ENCODE peak calls at places on chromosomes 5 and 9, in eight cellular contexts. B, P, C, S, W, Y, X and H are unnamed samples. For H3K9me3, the result is how much of the 10 kb centered on the place peaks cover.

GRCh38 chr9:105264380-105264779 is 19.9 kb downstream of the SLC44A1 start:
- DNase-seq in B (peak), P (no peak), S (no peak), Y (no peak), X (no peak), W (no peak), C (peak), H (no peak)

GRCh38 chr5:98679963-98680362 is 93.5 kb upstream of the RGMB start:
- DNase-seq in Y (no peak), X (no peak), B (no peak), C (no peak), W (no peak), S (no peak), P (no peak), H (no peak)

GRCh38 chr5:14351845-14352712 is 208.9 kb downstream of the TRIO start:
- DNase-seq in S (peak), Y (peak), W (peak), C (peak), P (peak), B (peak), X (peak), H (peak)

GRCh38 chr5:180135128-180135955 is 63.8 kb upstream of the RNF130 start:
- DNase-seq in X (no peak), C (peak), P (no peak), S (no peak), Y (no peak), B (peak), W (peak), H (no peak)

GRCh38 chr5:146667633-146668032 is 151.6 kb upstream of the GPR151 start:
- DNase-seq in X (no peak), S (no peak), W (no peak), B (peak), P (no peak), C (no peak), Y (no peak), H (no peak)

GRCh38 chr5:75616961-75617660 is 5.9 kb downstream of the ANKDD1B start:
- DNase-seq in X (no peak), W (no peak), C (no peak), Y (no peak), B (no peak), P (no peak), S (no peak), H (no peak)

GRCh38 chr5:176818391-176819098 is 8.2 kb downstream of the UNC5A start:
- DNase-seq in Y (no peak), P (no peak), W (no peak), X (no peak), C (peak), B (no peak), S (no peak), H (no peak)

GRCh38 chr5:74251106-74252032 is 389.2 kb downstream of the ENC1 start:
- DNase-seq in X (no peak), C (no peak), B (peak), Y (no peak), P (no peak), W (no peak), S (peak), H (peak)

GRCh38 chr9:136048560-136049411 is 46.3 kb downstream of the NACC2 start:
- DNase-seq in B (no peak), Y (no peak), C (no peak), P (no peak), X (no peak), S (peak), W (no peak), H (no peak)

GRCh38 chr5:133254803-133255202 is 203.0 kb downstream of the HSPA4 start:
- DNase-seq in Y (no peak), S (no peak), C (no peak), W (no peak), P (no peak), B (no peak), X (no peak), H (no peak)

DNA sequence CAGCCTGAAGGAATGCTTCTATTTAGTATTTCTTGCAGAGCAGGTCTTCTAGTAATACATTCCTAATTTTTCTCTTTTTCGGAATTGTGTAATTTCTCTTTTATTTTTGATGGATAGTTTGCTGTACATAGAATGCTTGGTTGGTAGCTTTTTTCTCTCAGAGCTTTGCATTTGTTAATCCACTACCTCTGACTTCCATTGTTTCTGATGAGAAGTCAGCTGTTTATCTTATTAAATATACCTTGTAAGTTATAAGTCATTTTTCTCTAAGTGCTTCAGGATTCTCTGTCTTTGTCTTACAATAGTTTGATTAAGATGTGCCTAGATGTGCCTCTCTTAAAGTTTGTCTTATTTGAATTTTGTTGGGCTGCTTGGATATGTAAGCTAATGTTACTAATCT is 101.9 kb downstream of the HTR1A start:
- DNase-seq in X (no peak), C (no peak), Y (no peak), P (no peak), W (no peak), B (no peak), S (no peak), H (no peak)
- H3K9me3 ChIP-seq in X (under half), C (under half), Y (under half), P (under half), W (under half), B (under half), S (under half), H (under half)

GRCh38 chr5:2515180-2515809 is 236.2 kb downstream of the IRX2 start:
- DNase-seq in W (no peak), P (no peak), X (no peak), Y (no peak), S (peak), B (no peak), C (no peak), H (no peak)
- H3K9me3 ChIP-seq in W (under half), P (under half), X (under half), Y (under half), S (under half), B (under half), C (under half), H (under half)

GRCh38 chr9:21841133-21841532 is 38.7 kb downstream of the MTAP start:
- DNase-seq in P (no peak), B (no peak), Y (no peak), X (no peak), S (no peak), C (no peak), W (no peak), H (no peak)
- H3K9me3 ChIP-seq in P (under half), B (under half), Y (under half), X (under half), S (under half), C (under half), W (under half), H (under half)

DNA sequence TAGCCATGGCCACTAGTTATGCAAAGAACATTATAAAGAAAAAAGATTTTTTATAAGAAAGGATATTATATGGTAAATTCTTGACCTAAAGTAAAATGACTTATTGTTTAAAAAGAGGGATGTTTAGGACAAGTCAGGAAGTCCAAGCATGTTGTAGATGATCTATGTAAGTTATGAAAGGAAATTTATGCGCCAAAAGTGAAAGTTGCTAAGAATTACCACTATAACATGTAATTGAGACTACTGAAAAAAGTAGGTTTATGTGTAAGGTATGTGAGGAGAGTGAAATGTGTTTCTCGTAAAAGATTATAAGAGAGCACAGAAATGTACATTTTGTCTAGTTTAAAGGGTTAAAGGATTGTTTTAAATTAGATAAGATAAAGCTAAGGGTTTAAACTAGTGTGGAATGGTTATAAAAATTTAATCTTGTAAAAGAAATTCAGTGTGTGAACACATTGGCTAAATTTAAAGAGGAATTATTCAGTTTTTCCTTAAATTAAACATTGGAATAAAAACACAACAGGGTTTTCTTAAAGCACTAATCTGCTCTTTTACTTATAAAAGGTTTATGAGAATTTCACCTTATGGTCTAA is 1100.4 kb upstream of the EDIL3 start:
- DNase-seq in B (peak), Y (no peak), X (no peak), P (peak), W (no peak), C (peak), S (no peak), H (no peak)
- H3K9me3 ChIP-seq in B (under half), Y (under half), X (under half), P (under half), W (under half), C (under half), S (under half), H (under half)